ENCODE peak calls at places on chromosomes 1 and 21, in eight cellular contexts. One of them, this sample, is unnamed.

GRCh38 chr1:119791377-119791776 is 19.9 kb downstream of the REG4 start:
- DNase-seq in foreskin fibroblast: no peak
- DNase-seq in bronchial epithelial cell: peak; percentile 66
- DNase-seq in lower leg skin: no peak
- DNase-seq in H1: peak; percentile 17
- DNase-seq in transverse colon: no peak
- DNase-seq in body of pancreas: no peak
- DNase-seq in B cell: no peak
- DNase-seq in this sample: no peak

GRCh38 chr1:58460469-58460868 is 86.1 kb downstream of the OMA1 start:
- DNase-seq in foreskin fibroblast: peak; percentile 48
- DNase-seq in bronchial epithelial cell: peak; percentile 28
- DNase-seq in H1: no peak
- DNase-seq in body of pancreas: no peak
- DNase-seq in transverse colon: no peak
- DNase-seq in lower leg skin: no peak
- DNase-seq in B cell: no peak
- DNase-seq in this sample: peak; percentile 38

GRCh38 chr1:19009882-19010321 is 53.4 kb upstream of the IFFO2 start:
- DNase-seq in transverse colon: no peak
- DNase-seq in body of pancreas: peak; percentile 65
- DNase-seq in H1: no peak
- DNase-seq in bronchial epithelial cell: peak; percentile 86
- DNase-seq in B cell: no peak
- DNase-seq in lower leg skin: no peak
- DNase-seq in foreskin fibroblast: peak; percentile 70
- DNase-seq in this sample: no peak

GRCh38 chr1:9753121-9753531 is 70.6 kb downstream of the CLSTN1 start:
- DNase-seq in body of pancreas: no peak
- DNase-seq in lower leg skin: no peak
- DNase-seq in H1: no peak
- DNase-seq in bronchial epithelial cell: peak; percentile 70
- DNase-seq in transverse colon: no peak
- DNase-seq in foreskin fibroblast: peak; percentile 86
- DNase-seq in B cell: no peak
- DNase-seq in this sample: no peak

GRCh38 chr1:51709951-51710350 is 93.1 kb downstream of the OSBPL9 start:
- DNase-seq in bronchial epithelial cell: no peak
- DNase-seq in lower leg skin: no peak
- DNase-seq in B cell: no peak
- DNase-seq in foreskin fibroblast: no peak
- DNase-seq in transverse colon: no peak
- DNase-seq in body of pancreas: no peak
- DNase-seq in H1: no peak
- DNase-seq in this sample: no peak

GRCh38 chr1:70737125-70737524 is 310.5 kb downstream of the PTGER3 start:
- DNase-seq in lower leg skin: no peak
- DNase-seq in transverse colon: no peak
- DNase-seq in body of pancreas: no peak
- DNase-seq in foreskin fibroblast: no peak
- DNase-seq in bronchial epithelial cell: no peak
- DNase-seq in B cell: no peak
- DNase-seq in H1: no peak
- DNase-seq in this sample: no peak

GRCh38 chr1:24420547-24420946 is 4.9 kb downstream of the NIPAL3 start:
- DNase-seq in foreskin fibroblast: peak; percentile 50
- DNase-seq in transverse colon: no peak
- DNase-seq in B cell: no peak
- DNase-seq in body of pancreas: no peak
- DNase-seq in lower leg skin: no peak
- DNase-seq in H1: no peak
- DNase-seq in bronchial epithelial cell: no peak
- DNase-seq in this sample: no peak

GRCh38 chr1:241591317-241591716 is 48.9 kb downstream of the CHML start:
- DNase-seq in bronchial epithelial cell: peak; percentile 92
- DNase-seq in transverse colon: no peak
- DNase-seq in lower leg skin: no peak
- DNase-seq in body of pancreas: no peak
- DNase-seq in H1: no peak
- DNase-seq in foreskin fibroblast: peak; percentile 54
- DNase-seq in B cell: no peak
- DNase-seq in this sample: no peak

GRCh38 chr1:226491093-226491850 is 57.3 kb upstream of the STUM start:
- DNase-seq in lower leg skin: no peak
- DNase-seq in H1: no peak
- DNase-seq in body of pancreas: no peak
- DNase-seq in B cell: no peak
- DNase-seq in foreskin fibroblast: no peak
- DNase-seq in bronchial epithelial cell: no peak
- DNase-seq in transverse colon: no peak
- DNase-seq in this sample: no peak

GRCh38 chr1:10612446-10613160 is 137.9 kb downstream of the PEX14 start:
- DNase-seq in foreskin fibroblast: no peak
- DNase-seq in B cell: no peak
- DNase-seq in H1: no peak
- DNase-seq in transverse colon: no peak
- DNase-seq in lower leg skin: no peak
- DNase-seq in bronchial epithelial cell: no peak
- DNase-seq in body of pancreas: no peak
- DNase-seq in this sample: no peak

GRCh38 chr1:26950602-26951001 is 9.7 kb downstream of the KDF1 start:
- DNase-seq in bronchial epithelial cell: no peak
- DNase-seq in lower leg skin: no peak
- DNase-seq in transverse colon: no peak
- DNase-seq in B cell: no peak
- DNase-seq in body of pancreas: peak; percentile 34
- DNase-seq in foreskin fibroblast: no peak
- DNase-seq in H1: no peak
- DNase-seq in this sample: no peak

GRCh38 chr1:19384113-19384512 is 72.0 kb downstream of the SLC66A1 start:
- DNase-seq in body of pancreas: no peak
- DNase-seq in B cell: no peak
- DNase-seq in H1: no peak
- DNase-seq in transverse colon: peak; percentile 58
- DNase-seq in bronchial epithelial cell: no peak
- DNase-seq in lower leg skin: no peak
- DNase-seq in foreskin fibroblast: peak; percentile 69
- DNase-seq in this sample: no peak

GRCh38 chr21:32469628-32470027 is 57.1 kb downstream of the EVA1C start:
- DNase-seq in lower leg skin: no peak
- DNase-seq in foreskin fibroblast: no peak
- DNase-seq in transverse colon: no peak
- DNase-seq in bronchial epithelial cell: no peak
- DNase-seq in B cell: no peak
- DNase-seq in body of pancreas: no peak
- DNase-seq in H1: no peak
- DNase-seq in this sample: no peak

GRCh38 chr1:43452789-43453441 is 816 bp downstream of the HYI start:
- DNase-seq in lower leg skin: no peak
- DNase-seq in foreskin fibroblast: peak; percentile 79
- DNase-seq in bronchial epithelial cell: peak; percentile 67
- DNase-seq in transverse colon: no peak
- DNase-seq in B cell: no peak
- DNase-seq in body of pancreas: peak; percentile 41
- DNase-seq in H1: no peak
- DNase-seq in this sample: no peak

GRCh38 chr21:46334351-46335140 is 10.6 kb downstream of the PCNT start:
- DNase-seq in body of pancreas: no peak
- DNase-seq in lower leg skin: no peak
- DNase-seq in transverse colon: no peak
- DNase-seq in foreskin fibroblast: no peak
- DNase-seq in bronchial epithelial cell: no peak
- DNase-seq in B cell: no peak
- DNase-seq in H1: no peak
- DNase-seq in this sample: no peak

GRCh38 chr1:10510520-10511493 is 36.1 kb downstream of the PEX14 start:
- DNase-seq in H1: no peak
- DNase-seq in bronchial epithelial cell: peak; percentile 96
- DNase-seq in foreskin fibroblast: peak; percentile 91
- DNase-seq in B cell: no peak
- DNase-seq in body of pancreas: peak; percentile 33
- DNase-seq in transverse colon: peak; percentile 44
- DNase-seq in lower leg skin: no peak
- DNase-seq in this sample: peak; percentile 94

GRCh38 chr21:8998946-8999681 is 1522.3 kb upstream of the TPTE start:
- DNase-seq in lower leg skin: no peak
- DNase-seq in foreskin fibroblast: no peak
- DNase-seq in body of pancreas: no peak
- DNase-seq in bronchial epithelial cell: peak; percentile 65
- DNase-seq in B cell: no peak
- DNase-seq in transverse colon: no peak
- DNase-seq in H1: no peak
- DNase-seq in this sample: no peak

GRCh38 chr1:75328691-75329090 is 194.5 kb downstream of the LHX8 start:
- DNase-seq in B cell: no peak
- DNase-seq in foreskin fibroblast: no peak
- DNase-seq in body of pancreas: no peak
- DNase-seq in transverse colon: no peak
- DNase-seq in bronchial epithelial cell: no peak
- DNase-seq in lower leg skin: no peak
- DNase-seq in H1: no peak
- DNase-seq in this sample: no peak

GRCh38 chr1:3393987-3394920 is 60.2 kb upstream of the ARHGEF16 start:
- DNase-seq in lower leg skin: no peak
- DNase-seq in B cell: no peak
- DNase-seq in H1: no peak
- DNase-seq in foreskin fibroblast: no peak
- DNase-seq in bronchial epithelial cell: no peak
- DNase-seq in body of pancreas: no peak
- DNase-seq in transverse colon: no peak
- DNase-seq in this sample: no peak

GRCh38 chr1:64474639-64475038 is 4.7 kb downstream of the CACHD1 start:
- DNase-seq in lower leg skin: no peak
- DNase-seq in foreskin fibroblast: peak; percentile 65
- DNase-seq in body of pancreas: peak; percentile 84
- DNase-seq in bronchial epithelial cell: peak; percentile 60
- DNase-seq in H1: no peak
- DNase-seq in transverse colon: peak; percentile 68
- DNase-seq in B cell: no peak
- DNase-seq in this sample: no peak

GRCh38 chr1:56397811-56398231 is 181.5 kb downstream of the PLPP3 start:
- DNase-seq in foreskin fibroblast: peak; percentile 78
- DNase-seq in bronchial epithelial cell: peak; percentile 79
- DNase-seq in lower leg skin: no peak
- DNase-seq in body of pancreas: no peak
- DNase-seq in B cell: no peak
- DNase-seq in H1: no peak
- DNase-seq in transverse colon: no peak
- DNase-seq in this sample: no peak

GRCh38 chr1:184701821-184702220 is 52.8 kb downstream of the EDEM3 start:
- DNase-seq in transverse colon: no peak
- DNase-seq in H1: no peak
- DNase-seq in bronchial epithelial cell: no peak
- DNase-seq in body of pancreas: no peak
- DNase-seq in lower leg skin: no peak
- DNase-seq in B cell: no peak
- DNase-seq in foreskin fibroblast: no peak
- DNase-seq in this sample: no peak

GRCh38 chr21:44953628-44954021 is 13.8 kb downstream of the SLX9 start:
- DNase-seq in lower leg skin: no peak
- DNase-seq in bronchial epithelial cell: no peak
- DNase-seq in B cell: no peak
- DNase-seq in H1: no peak
- DNase-seq in transverse colon: no peak
- DNase-seq in foreskin fibroblast: no peak
- DNase-seq in body of pancreas: no peak
- DNase-seq in this sample: no peak

GRCh38 chr1:37765937-37766664 is 1.2 kb upstream of the EPHA10 start:
- DNase-seq in H1: peak; percentile 72
- DNase-seq in B cell: no peak
- DNase-seq in body of pancreas: no peak
- DNase-seq in bronchial epithelial cell: no peak
- DNase-seq in foreskin fibroblast: peak; percentile 14
- DNase-seq in transverse colon: no peak
- DNase-seq in lower leg skin: no peak
- DNase-seq in this sample: peak; percentile 65
- TF ChIP-seq CTCF in H1: peak; percentile 53
- TF ChIP-seq CTCF in B cell: no peak
- TF ChIP-seq CTCF in body of pancreas: no peak
- TF ChIP-seq CTCF in bronchial epithelial cell: no peak
- TF ChIP-seq CTCF in foreskin fibroblast: no peak
- TF ChIP-seq CTCF in transverse colon: no peak
- TF ChIP-seq CTCF in lower leg skin: no peak
- TF ChIP-seq CTCF in this sample: no peak

DNA sequence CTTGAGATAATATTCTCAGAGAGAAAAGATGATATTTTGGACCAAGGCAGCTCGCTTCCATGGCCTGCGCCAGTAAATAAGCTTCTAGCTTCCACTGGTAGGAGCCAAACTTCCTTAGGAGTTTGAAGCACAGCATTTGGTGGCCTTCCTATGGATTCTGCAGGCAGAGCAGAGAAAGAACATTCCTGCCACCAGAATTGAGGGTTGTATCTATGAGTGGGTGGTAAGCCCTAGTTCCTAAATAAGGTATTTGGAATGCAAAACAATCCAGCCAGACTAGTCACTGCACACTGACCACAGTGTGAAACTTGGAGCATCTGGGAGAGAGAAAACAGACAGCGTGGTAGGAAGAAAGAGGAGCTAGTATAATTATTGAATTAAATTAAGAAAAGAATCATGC is 54.1 kb upstream of the BCAR3 start:
- DNase-seq in transverse colon: no peak
- DNase-seq in B cell: no peak
- DNase-seq in lower leg skin: no peak
- DNase-seq in H1: no peak
- DNase-seq in foreskin fibroblast: peak; percentile 89
- DNase-seq in body of pancreas: no peak
- DNase-seq in bronchial epithelial cell: peak; percentile 75
- DNase-seq in this sample: no peak
- TF ChIP-seq CTCF in transverse colon: no peak
- TF ChIP-seq CTCF in B cell: no peak
- TF ChIP-seq CTCF in lower leg skin: no peak
- TF ChIP-seq CTCF in H1: no peak
- TF ChIP-seq CTCF in foreskin fibroblast: peak; percentile 56
- TF ChIP-seq CTCF in body of pancreas: no peak
- TF ChIP-seq CTCF in bronchial epithelial cell: no peak
- TF ChIP-seq CTCF in this sample: no peak

GRCh38 chr1:40182956-40183710 is 21.9 kb downstream of the RLF start:
- DNase-seq in H1: no peak
- DNase-seq in transverse colon: no peak
- DNase-seq in lower leg skin: no peak
- DNase-seq in bronchial epithelial cell: peak; percentile 40
- DNase-seq in foreskin fibroblast: peak; percentile 58
- DNase-seq in body of pancreas: no peak
- DNase-seq in B cell: no peak
- DNase-seq in this sample: peak; percentile 39
- TF ChIP-seq CTCF in H1: peak; percentile 50
- TF ChIP-seq CTCF in transverse colon: peak; percentile 11
- TF ChIP-seq CTCF in lower leg skin: no peak
- TF ChIP-seq CTCF in bronchial epithelial cell: peak; percentile 24
- TF ChIP-seq CTCF in foreskin fibroblast: peak; percentile 51
- TF ChIP-seq CTCF in body of pancreas: no peak
- TF ChIP-seq CTCF in B cell: peak; percentile 42
- TF ChIP-seq CTCF in this sample: no peak

DNA sequence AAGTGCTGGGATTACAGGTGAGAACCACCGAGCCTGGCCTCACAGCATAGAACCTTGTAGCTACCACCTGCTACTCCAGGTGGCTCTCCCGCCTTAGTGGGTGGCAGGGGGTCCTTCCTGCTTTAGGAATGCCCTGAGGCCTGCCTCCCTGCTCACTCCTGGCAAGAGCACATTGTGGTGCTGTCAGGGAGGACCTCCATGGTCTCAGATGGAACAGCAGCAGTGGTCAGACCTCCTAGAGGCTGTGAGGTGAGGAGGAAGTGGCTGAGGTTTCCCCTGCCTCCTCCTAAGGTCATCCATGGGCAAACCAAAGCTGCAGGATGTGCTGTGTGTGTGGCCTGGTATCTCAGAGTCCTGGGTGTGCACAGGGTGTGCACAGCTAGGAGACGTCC is 6.7 kb downstream of the SOX13 start:
- DNase-seq in lower leg skin: no peak
- DNase-seq in B cell: no peak
- DNase-seq in H1: peak; percentile 84
- DNase-seq in foreskin fibroblast: no peak
- DNase-seq in transverse colon: no peak
- DNase-seq in body of pancreas: no peak
- DNase-seq in bronchial epithelial cell: no peak
- DNase-seq in this sample: no peak
- TF ChIP-seq CTCF in lower leg skin: no peak
- TF ChIP-seq CTCF in B cell: no peak
- TF ChIP-seq CTCF in H1: no peak
- TF ChIP-seq CTCF in foreskin fibroblast: no peak
- TF ChIP-seq CTCF in transverse colon: no peak
- TF ChIP-seq CTCF in body of pancreas: no peak
- TF ChIP-seq CTCF in bronchial epithelial cell: no peak
- TF ChIP-seq CTCF in this sample: no peak